ENCODE peak calls at places on chromosomes 12 and 14, in seven cellular contexts. One of them, this sample, is unnamed.
A peak's percentile ranks its signal among the peaks of the same experiment; 100 is the strongest.

GRCh38 chr12:34286483-34286882 is 264.2 kb downstream of the ALG10 start:
- DNase-seq in C1 segment of cervical spinal cord: no peak
- DNase-seq in left ventricle myocardium inferior: peak; percentile 2
- DNase-seq in ecto neural progenitor cell: no peak
- DNase-seq in AG04450: no peak
- DNase-seq in CD8-positive, alpha-beta memory T cell: no peak
- DNase-seq in NCI-H82: no peak
- DNase-seq in this sample: no peak

GRCh38 chr14:33862261-33862802 is 88.5 kb downstream of the EGLN3 start:
- DNase-seq in NCI-H82: no peak
- DNase-seq in C1 segment of cervical spinal cord: no peak
- DNase-seq in AG04450: no peak
- DNase-seq in ecto neural progenitor cell: no peak
- DNase-seq in left ventricle myocardium inferior: no peak
- DNase-seq in CD8-positive, alpha-beta memory T cell: no peak
- DNase-seq in this sample: no peak

GRCh38 chr14:80518173-80518572 is 306.9 kb upstream of the DIO2 start:
- DNase-seq in NCI-H82: no peak
- DNase-seq in C1 segment of cervical spinal cord: no peak
- DNase-seq in left ventricle myocardium inferior: no peak
- DNase-seq in CD8-positive, alpha-beta memory T cell: no peak
- DNase-seq in ecto neural progenitor cell: no peak
- DNase-seq in AG04450: no peak
- DNase-seq in this sample: no peak

GRCh38 chr14:72925171-72925759 is 999 bp upstream of the DCAF4 start:
- DNase-seq in AG04450: no peak
- DNase-seq in NCI-H82: no peak
- DNase-seq in C1 segment of cervical spinal cord: no peak
- DNase-seq in left ventricle myocardium inferior: no peak
- DNase-seq in CD8-positive, alpha-beta memory T cell: no peak
- DNase-seq in ecto neural progenitor cell: no peak
- DNase-seq in this sample: no peak

GRCh38 chr12:98896938-98897337 is 251.8 kb downstream of the APAF1 start:
- DNase-seq in ecto neural progenitor cell: no peak
- DNase-seq in left ventricle myocardium inferior: no peak
- DNase-seq in AG04450: no peak
- DNase-seq in CD8-positive, alpha-beta memory T cell: no peak
- DNase-seq in NCI-H82: no peak
- DNase-seq in C1 segment of cervical spinal cord: no peak
- DNase-seq in this sample: no peak

GRCh38 chr14:71339650-71340415 is 432.6 kb downstream of the PCNX1 start:
- DNase-seq in ecto neural progenitor cell: no peak
- DNase-seq in CD8-positive, alpha-beta memory T cell: no peak
- DNase-seq in AG04450: no peak
- DNase-seq in left ventricle myocardium inferior: no peak
- DNase-seq in C1 segment of cervical spinal cord: no peak
- DNase-seq in NCI-H82: no peak
- DNase-seq in this sample: no peak

GRCh38 chr12:25151476-25151875 is 43.5 kb downstream of the DNAI7 start:
- DNase-seq in NCI-H82: peak; percentile 39
- DNase-seq in CD8-positive, alpha-beta memory T cell: no peak
- DNase-seq in C1 segment of cervical spinal cord: no peak
- DNase-seq in ecto neural progenitor cell: no peak
- DNase-seq in AG04450: peak; percentile 98
- DNase-seq in left ventricle myocardium inferior: peak; percentile 32
- DNase-seq in this sample: peak; percentile 84

GRCh38 chr14:70755655-70756054 is 53.7 kb downstream of the MAP3K9 start:
- DNase-seq in AG04450: no peak
- DNase-seq in ecto neural progenitor cell: no peak
- DNase-seq in CD8-positive, alpha-beta memory T cell: no peak
- DNase-seq in C1 segment of cervical spinal cord: no peak
- DNase-seq in NCI-H82: no peak
- DNase-seq in left ventricle myocardium inferior: no peak
- DNase-seq in this sample: no peak